ENCODE peak calls at places on chromosomes 7 and 10, in ten cellular contexts. H is H9; Z is uterus; S is heart left ventricle; T is esophagus muscularis mucosa; J is fibroblast of lung; A is GM23338; R is CD8-positive, alpha-beta T cell; D is body of pancreas; E is spleen. G is an unnamed sample.

GRCh38 chr7:158734861-158735260 is 30.3 kb upstream of the NCAPG2 start:
- DNase-seq in H (no peak), Z (no peak), S (no peak), T (no peak), J (peak; percentile 83), A (no peak), R (no peak), D (no peak), E (no peak), G (no peak)

GRCh38 chr10:102997998-102998397 is 79.9 kb downstream of the CNNM2 start:
- DNase-seq in H (no peak), Z (no peak), S (no peak), T (no peak), J (no peak), A (no peak), R (no peak), D (no peak), E (no peak), G (no peak)

GRCh38 chr7:131527462-131527861 is 29.0 kb downstream of the PODXL start:
- DNase-seq in H (no peak), Z (no peak), S (no peak), T (no peak), J (no peak), A (no peak), R (no peak), D (no peak), E (peak; percentile 17), G (no peak)

GRCh38 chr7:99624487-99624886 is 7.7 kb downstream of the ZSCAN25 start:
- DNase-seq in H (no peak), Z (no peak), S (no peak), T (peak; percentile 84), J (no peak), A (no peak), R (peak; percentile 57), D (no peak), E (peak; percentile 83), G (no peak)

GRCh38 chr7:17781491-17782215 is 158.6 kb downstream of the SNX13 start:
- DNase-seq in H (no peak), Z (no peak), S (no peak), T (no peak), J (peak; percentile 75), A (no peak), R (no peak), D (no peak), E (no peak), G (no peak)

GRCh38 chr10:5890519-5890878 is 456 bp downstream of the FBH1 start:
- DNase-seq in H (no peak), Z (no peak), S (no peak), T (no peak), J (peak; percentile 18), A (peak; percentile 45), R (no peak), D (peak; percentile 41), E (no peak), G (peak; percentile 5)

GRCh38 chr10:43479275-43479674 is 42.4 kb downstream of the ZNF487 start:
- DNase-seq in H (no peak), Z (no peak), S (no peak), T (no peak), J (peak; percentile 21), A (no peak), R (no peak), D (no peak), E (no peak), G (no peak)

GRCh38 chr10:111999205-111999914 is 184.2 kb downstream of the GPAM start:
- DNase-seq in H (peak; percentile 64), Z (no peak), S (no peak), T (peak; percentile 74), J (no peak), A (peak; percentile 70), R (no peak), D (no peak), E (no peak), G (no peak)

GRCh38 chr7:83148776-83149175 is 13.9 kb downstream of the PCLO start:
- DNase-seq in H (no peak), Z (no peak), S (no peak), T (no peak), J (peak; percentile 10), A (no peak), R (no peak), D (no peak), E (no peak), G (no peak)

GRCh38 chr7:75889826-75890225 is 11.0 kb downstream of the RHBDD2 start:
- DNase-seq in H (no peak), Z (no peak), S (no peak), T (no peak), J (no peak), A (no peak), R (no peak), D (no peak), E (no peak), G (peak; percentile 49)

GRCh38 chr7:150333659-150334058 is 7.8 kb downstream of the RARRES2 start:
- DNase-seq in H (no peak), Z (no peak), S (no peak), T (no peak), J (no peak), A (no peak), R (no peak), D (no peak), E (no peak), G (no peak)

GRCh38 chr7:139735912-139736595 is 41.7 kb downstream of the HIPK2 start:
- DNase-seq in H (no peak), Z (no peak), S (no peak), T (no peak), J (no peak), A (no peak), R (no peak), D (no peak), E (no peak), G (no peak)

GRCh38 chr10:132023092-132023811 is 41.5 kb upstream of the BNIP3 start:
- DNase-seq in H (peak; percentile 85), Z (peak; percentile 64), S (peak; percentile 90), T (no peak), J (peak; percentile 75), A (peak; percentile 84), R (peak; percentile 69), D (peak; percentile 86), E (peak; percentile 93), G (peak; percentile 83)

GRCh38 chr10:22615819-22616499 is 98.4 kb downstream of the PIP4K2A start:
- DNase-seq in H (no peak), Z (no peak), S (peak; percentile 68), T (no peak), J (peak; percentile 44), A (no peak), R (no peak), D (peak; percentile 48), E (peak; percentile 92), G (no peak)

GRCh38 chr10:13961096-13961495 is 369.6 kb downstream of the FRMD4A start:
- DNase-seq in H (no peak), Z (no peak), S (no peak), T (no peak), J (peak; percentile 92), A (no peak), R (no peak), D (no peak), E (no peak), G (no peak)

GRCh38 chr7:36001546-36001945 is 151.5 kb upstream of the EEPD1 start:
- DNase-seq in H (no peak), Z (no peak), S (no peak), T (peak; percentile 50), J (peak; percentile 21), A (no peak), R (no peak), D (no peak), E (no peak), G (no peak)

GRCh38 chr10:93080350-93081046 is 6.8 kb downstream of the CYP26A1 start:
- DNase-seq in H (peak; percentile 75), Z (no peak), S (no peak), T (peak; percentile 92), J (peak; percentile 40), A (peak; percentile 80), R (peak; percentile 31), D (peak; percentile 40), E (peak; percentile 82), G (peak; percentile 61)

GRCh38 chr10:91907914-91908357 is 1.4 kb downstream of the FGFBP3 start:
- DNase-seq in H (no peak), Z (no peak), S (no peak), T (no peak), J (no peak), A (peak; percentile 56), R (no peak), D (no peak), E (no peak), G (peak; percentile 48)

GRCh38 chr10:28920091-28920490 is 242.8 kb downstream of the BAMBI start:
- DNase-seq in H (no peak), Z (no peak), S (no peak), T (no peak), J (no peak), A (no peak), R (no peak), D (no peak), E (no peak), G (no peak)

GRCh38 chr10:1595242-1595600 is 142.1 kb downstream of the ADARB2 start:
- DNase-seq in H (peak; percentile 11), Z (no peak), S (no peak), T (no peak), J (no peak), A (no peak), R (no peak), D (no peak), E (no peak), G (no peak)
- H3K27me3 ChIP-seq in H (no peaks in the 10 kb centered on the region), Z (no peaks in the 10 kb centered on the region), S (peaks cover 7% of the 10 kb centered on the region), T (peaks cover 31% of the 10 kb centered on the region), J (no peaks in the 10 kb centered on the region), A (no peaks in the 10 kb centered on the region), R (no peaks in the 10 kb centered on the region), D (no peaks in the 10 kb centered on the region), E (peaks cover 19% of the 10 kb centered on the region), G (peaks cover 67% of the 10 kb centered on the region)

DNA sequence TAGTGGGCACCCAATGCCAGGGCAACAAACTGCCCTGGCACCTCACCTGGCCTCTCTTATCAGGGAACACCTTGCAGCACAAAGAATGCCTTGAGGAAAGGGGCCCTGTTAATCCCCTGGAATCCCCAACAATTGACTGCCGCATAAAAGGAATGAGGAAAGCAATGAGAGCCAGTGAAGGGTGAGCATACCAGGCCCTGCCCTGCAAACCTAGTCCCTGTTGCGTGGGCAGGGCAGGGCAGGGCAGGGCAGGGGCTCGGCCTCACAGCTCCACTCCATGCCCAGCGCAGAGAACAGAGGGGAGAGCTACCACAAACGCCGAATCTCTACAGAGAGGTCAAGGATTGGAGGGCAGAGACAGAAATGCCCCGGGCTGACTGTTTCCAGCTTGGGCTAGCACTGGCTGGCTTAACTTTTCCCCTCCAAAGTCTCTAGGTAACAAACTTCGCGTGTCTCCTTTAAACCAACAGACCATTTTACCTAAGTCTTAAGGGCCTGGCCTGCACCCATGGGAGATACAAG is 1.1 kb downstream of the ANXA11 start:
- DNase-seq in H (no peak), Z (no peak), S (peak; percentile 64), T (no peak), J (no peak), A (peak; percentile 74), R (no peak), D (peak; percentile 69), E (peak; percentile 84), G (no peak)
- H3K4me1 ChIP-seq in H (peaks cover 10% of the 10 kb centered on the region), Z (peaks cover 9% of the 10 kb centered on the region), S (peaks cover 66% of the 10 kb centered on the region), T (peaks cover 92% of the 10 kb centered on the region), J (peaks cover 28% of the 10 kb centered on the region), A (peaks cover 46% of the 10 kb centered on the region), R (peaks cover 57% of the 10 kb centered on the region), D (peaks cover 76% of the 10 kb centered on the region), E (peaks cover 69% of the 10 kb centered on the region), G (peaks cover 20% of the 10 kb centered on the region)

GRCh38 chr10:95208702-95209391 is 14.8 kb downstream of the ACSM6 start:
- DNase-seq in H (peak; percentile 42), Z (no peak), S (no peak), T (no peak), J (peak; percentile 25), A (peak; percentile 63), R (no peak), D (no peak), E (no peak), G (peak; percentile 24)
- TF ChIP-seq CTCF in H (peak; percentile 57), Z (no peak), S (peak; percentile 50), T (peak; percentile 13), J (peak; percentile 24), A (peak; percentile 53), R (no peak), D (no peak), E (no peak), G (peak; percentile 39)

GRCh38 chr10:99041468-99041867 is 194.2 kb downstream of the HPSE2 start:
- DNase-seq in H (no peak), Z (no peak), S (no peak), T (no peak), J (no peak), A (no peak), R (no peak), D (no peak), E (no peak), G (no peak)
- H3K27me3 ChIP-seq in H (no peaks in the 10 kb centered on the region), Z (no peaks in the 10 kb centered on the region), S (no peaks in the 10 kb centered on the region), T (no peaks in the 10 kb centered on the region), J (no peaks in the 10 kb centered on the region), A (no peaks in the 10 kb centered on the region), R (no peaks in the 10 kb centered on the region), D (no peaks in the 10 kb centered on the region), E (no peaks in the 10 kb centered on the region), G (peaks cover 3% of the 10 kb centered on the region)

G was measured in A673.